ENCODE peak calls at places on chromosomes 7 and 10, in seven cellular contexts. W, M, Z, E, H, X and F are unnamed samples.

GRCh38 chr10:101867931-101868330 is 24.3 kb upstream of the KCNIP2 start:
- DNase-seq in W (no peak), M (no peak), Z (no peak), E (no peak), H (no peak), X (no peak), F (no peak)

GRCh38 chr10:134205-134742 is 981 bp upstream of the ZMYND11 start:
- DNase-seq in W (no peak), M (peak), Z (peak), E (no peak), H (peak), X (peak), F (no peak)

GRCh38 chr7:149880871-149881301 is 7.1 kb downstream of the ATP6V0E2 start:
- DNase-seq in W (peak), M (no peak), Z (peak), E (no peak), H (no peak), X (no peak), F (peak)

GRCh38 chr7:6221340-6222319 is 50.8 kb downstream of the CYTH3 start:
- DNase-seq in W (no peak), M (no peak), Z (no peak), E (no peak), H (no peak), X (no peak), F (no peak)

GRCh38 chr10:52755297-52756062 is 17.1 kb downstream of the MBL2 start:
- DNase-seq in W (no peak), M (no peak), Z (no peak), E (no peak), H (no peak), X (no peak), F (no peak)

GRCh38 chr7:135930565-135931423 is 46.4 kb downstream of the MTPN start:
- DNase-seq in W (no peak), M (no peak), Z (peak), E (no peak), H (peak), X (no peak), F (no peak)

GRCh38 chr10:124212702-124213101 is 119.3 kb upstream of the CHST15 start:
- DNase-seq in W (no peak), M (no peak), Z (no peak), E (no peak), H (no peak), X (no peak), F (no peak)

GRCh38 chr7:50212666-50213621 is 91.6 kb upstream of the IKZF1 start:
- DNase-seq in W (no peak), M (no peak), Z (peak), E (no peak), H (no peak), X (no peak), F (no peak)

GRCh38 chr7:90897961-90898469 is 301.9 kb downstream of the CDK14 start:
- DNase-seq in W (no peak), M (no peak), Z (no peak), E (no peak), H (no peak), X (no peak), F (no peak)

GRCh38 chr10:104035817-104036384 is 49.8 kb downstream of the COL17A1 start:
- DNase-seq in W (no peak), M (no peak), Z (no peak), E (no peak), H (no peak), X (no peak), F (no peak)

GRCh38 chr7:92997144-92997543 is 120.6 kb downstream of the SAMD9 start:
- DNase-seq in W (no peak), M (no peak), Z (no peak), E (no peak), H (no peak), X (no peak), F (no peak)

DNA sequence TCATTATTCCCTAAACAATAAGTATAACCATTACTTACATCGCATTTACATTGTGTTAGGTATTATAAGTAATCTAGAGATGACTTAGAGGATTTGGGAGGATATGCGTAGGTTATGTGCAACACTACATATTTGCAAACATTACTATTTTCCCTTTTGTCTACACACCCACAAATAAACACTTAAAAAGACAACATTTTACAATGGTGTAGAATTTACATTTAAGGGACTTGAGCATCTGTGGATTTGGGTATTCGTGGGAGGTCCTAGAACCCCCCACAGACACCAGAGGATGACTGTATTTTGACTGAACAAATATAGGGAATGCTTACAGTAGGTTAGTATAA is 220.2 kb upstream of the MYO3A start:
- DNase-seq in W (no peak), M (no peak), Z (no peak), E (no peak), H (no peak), X (no peak), F (no peak)
- H3K27ac ChIP-seq in W (no peak), M (no peak), Z (no peak), E (no peak), H (no peak), X (no peak), F (no peak)

GRCh38 chr10:112775892-112776679 is 174.0 kb upstream of the TCF7L2 start:
- DNase-seq in W (no peak), M (no peak), Z (no peak), E (no peak), H (no peak), X (no peak), F (no peak)
- H3K4me3 ChIP-seq in W (no peak), M (no peak), Z (no peak), E (no peak), H (no peak), X (no peak), F (no peak)

DNA sequence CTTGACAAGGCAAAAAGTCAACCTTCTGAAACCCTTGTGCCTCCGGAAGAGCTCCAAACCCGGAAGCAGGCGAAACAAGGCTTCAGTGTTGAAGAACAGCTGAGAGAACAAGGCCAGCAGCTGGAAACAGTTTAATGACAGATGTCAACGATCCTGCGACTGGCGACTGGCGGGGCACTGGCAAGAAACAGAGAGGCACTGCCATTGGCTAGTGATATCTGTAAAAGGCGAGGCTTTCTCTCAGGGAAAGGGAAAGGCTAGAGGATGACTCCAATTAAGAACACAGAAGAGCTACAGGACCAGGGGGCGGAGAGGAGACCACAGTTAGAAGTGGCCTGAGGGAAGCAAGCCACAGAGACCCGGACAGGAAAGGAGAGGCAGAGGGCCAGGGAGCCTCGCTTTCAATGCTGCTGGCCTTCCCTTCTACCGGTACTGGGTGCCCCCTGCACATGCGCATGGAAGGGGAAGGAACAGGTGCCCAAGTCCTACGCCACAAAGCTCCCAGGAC is 19.4 kb downstream of the ITGB1 start:
- DNase-seq in W (peak), M (no peak), Z (peak), E (no peak), H (peak), X (no peak), F (peak)
- H3K27ac ChIP-seq in W (peak), M (no peak), Z (peak), E (peak), H (no peak), X (no peak), F (peak)

GRCh38 chr10:11168423-11169100 is 150.9 kb downstream of the CELF2 start:
- DNase-seq in W (no peak), M (no peak), Z (no peak), E (no peak), H (no peak), X (no peak), F (no peak)

GRCh38 chr10:11171452-11171851 is 153.8 kb downstream of the CELF2 start:
- DNase-seq in W (no peak), M (peak), Z (no peak), E (no peak), H (no peak), X (no peak), F (no peak)

GRCh38 chr10:11173062-11173461 is 155.4 kb downstream of the CELF2 start:
- DNase-seq in W (no peak), M (no peak), Z (peak), E (no peak), H (no peak), X (no peak), F (no peak)

GRCh38 chr10:11167233-11167979 is 149.7 kb downstream of the CELF2 start:
- DNase-seq in W (no peak), M (no peak), Z (no peak), E (no peak), H (no peak), X (no peak), F (no peak)

DNA sequence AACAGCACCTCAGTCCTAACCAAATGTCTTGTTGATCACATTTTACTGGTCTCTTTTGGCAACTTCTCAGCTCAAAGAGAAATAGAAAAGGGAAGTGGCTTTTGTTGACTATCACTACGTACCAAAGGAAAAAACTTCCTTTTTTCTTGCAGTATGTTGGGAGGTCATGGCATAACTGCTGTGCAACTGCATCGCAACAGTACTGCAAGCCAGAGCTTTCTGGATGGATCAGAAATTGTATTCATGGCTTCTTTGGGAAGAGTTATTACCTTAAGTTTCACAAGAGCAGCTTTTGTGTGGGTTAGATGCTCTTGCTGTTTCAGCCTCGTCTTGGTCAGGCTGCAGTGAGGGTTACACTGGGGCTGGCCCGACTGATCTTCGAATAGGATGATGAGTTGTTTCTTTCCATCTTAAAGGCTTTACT is 153.3 kb downstream of the CELF2 start:
- DNase-seq in W (no peak), M (no peak), Z (no peak), E (no peak), H (no peak), X (no peak), F (no peak)
- H3K4me3 ChIP-seq in W (no peak), M (peak), Z (no peak), E (no peak), H (no peak), X (no peak), F (no peak)

GRCh38 chr7:22728416-22729029 is 1.5 kb downstream of the IL6 start:
- DNase-seq in W (no peak), M (no peak), Z (peak), E (no peak), H (peak), X (no peak), F (no peak)
- H3K27ac ChIP-seq in W (no peak), M (no peak), Z (no peak), E (no peak), H (no peak), X (no peak), F (no peak)

DNA sequence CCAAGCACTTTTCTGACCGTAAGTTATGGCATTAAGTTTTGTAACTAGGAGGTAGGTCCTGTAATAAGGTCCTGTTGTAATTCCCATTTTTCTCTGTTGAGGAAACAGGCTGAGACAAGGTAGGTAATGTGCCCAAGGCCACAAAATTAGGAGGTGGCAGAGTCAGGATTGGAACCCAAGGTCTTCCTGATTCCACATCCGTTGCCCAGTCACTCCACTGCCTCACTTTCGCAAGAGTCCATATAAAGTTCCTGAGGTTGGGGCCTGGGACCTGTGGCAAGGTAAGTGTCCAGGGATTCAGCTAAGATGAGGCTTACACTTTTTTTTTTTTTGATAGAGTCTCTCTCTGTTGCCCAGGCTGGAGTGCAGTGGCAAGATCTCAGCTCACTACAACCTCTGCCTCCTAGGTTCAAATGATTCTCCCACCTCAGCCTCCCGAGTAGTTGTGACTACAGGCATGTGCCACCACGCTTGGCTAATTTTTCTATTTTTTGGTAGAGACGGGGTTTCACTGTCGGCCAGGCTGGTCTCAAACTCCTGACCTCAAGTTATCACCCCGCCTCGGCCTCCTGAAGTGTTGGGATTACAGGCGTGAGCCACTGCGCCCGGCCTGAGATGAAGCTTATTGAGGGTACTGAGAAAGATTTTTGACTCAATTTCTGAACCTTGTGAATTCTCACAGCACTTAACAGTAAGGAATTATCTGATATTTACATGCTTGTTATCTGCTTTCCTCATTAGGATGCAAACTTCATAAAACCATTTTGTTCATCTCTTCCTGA is 20.3 kb upstream of the GNA12 start:
- DNase-seq in W (no peak), M (no peak), Z (no peak), E (no peak), H (no peak), X (no peak), F (no peak)
- H3K4me3 ChIP-seq in W (peak), M (no peak), Z (no peak), E (no peak), H (no peak), X (no peak), F (no peak)